ENCODE peak calls at places on chromosomes 13 and 19, in four cellular contexts. Y is GM23248, S is neural progenitor cell, H is dorsolateral prefrontal cortex. N is an unnamed sample. For H3K27me3, the result is how much of the 10 kb centered on the place peaks cover.

GRCh38 chr13:66424417-66424816 is 805.7 kb downstream of the PCDH9 start:
- DNase-seq in S (no peak), H (no peak), Y (no peak), N (no peak)

GRCh38 chr19:35315883-35316282 is 13.1 kb upstream of the CD22 start:
- DNase-seq in S (no peak), H (no peak), Y (no peak), N (no peak)

GRCh38 chr19:15159251-15159650 is 41.5 kb downstream of the NOTCH3 start:
- DNase-seq in S (no peak), H (no peak), Y (peak), N (no peak)

GRCh38 chr19:45508681-45508930 is 1.3 kb downstream of the VASP start:
- DNase-seq in Y (no peak), H (no peak), S (no peak), N (no peak)

GRCh38 chr13:27258637-27259377 is 7.4 kb downstream of the RPL21 start:
- DNase-seq in S (no peak), Y (peak), H (no peak), N (no peak)

GRCh38 chr13:106407338-106407737 is 128.1 kb downstream of the EFNB2 start:
- DNase-seq in S (no peak), H (no peak), Y (no peak), N (no peak)

GRCh38 chr13:43446126-43446525 is 340.6 kb downstream of the ENOX1 start:
- DNase-seq in S (no peak), H (no peak), Y (peak), N (no peak)

GRCh38 chr19:5929646-5930045 is 15.6 kb downstream of the CAPS start:
- DNase-seq in S (no peak), Y (no peak), H (no peak), N (no peak)

GRCh38 chr13:100434010-100434763 is 154.4 kb downstream of the GGACT start:
- DNase-seq in Y (peak), S (no peak), H (no peak), N (no peak)

GRCh38 chr19:497861-498590 is 1.7 kb downstream of the MADCAM1 start:
- DNase-seq in H (no peak), S (no peak), Y (no peak), N (peak)

GRCh38 chr19:18202759-18203407 is 959 bp downstream of the RAB3A start:
- DNase-seq in Y (peak), S (peak), H (no peak), N (peak)

GRCh38 chr13:105914637-105915036 is 620.8 kb downstream of the EFNB2 start:
- DNase-seq in H (no peak), Y (peak), S (no peak), N (no peak)

GRCh38 chr13:85411608-85412007 is 387.6 kb downstream of the SLITRK6 start:
- DNase-seq in H (no peak), Y (no peak), S (no peak), N (no peak)

GRCh38 chr13:113777311-113778260 is 18.6 kb downstream of the TMEM255B start:
- DNase-seq in H (no peak), S (peak), Y (peak), N (peak)

DNA sequence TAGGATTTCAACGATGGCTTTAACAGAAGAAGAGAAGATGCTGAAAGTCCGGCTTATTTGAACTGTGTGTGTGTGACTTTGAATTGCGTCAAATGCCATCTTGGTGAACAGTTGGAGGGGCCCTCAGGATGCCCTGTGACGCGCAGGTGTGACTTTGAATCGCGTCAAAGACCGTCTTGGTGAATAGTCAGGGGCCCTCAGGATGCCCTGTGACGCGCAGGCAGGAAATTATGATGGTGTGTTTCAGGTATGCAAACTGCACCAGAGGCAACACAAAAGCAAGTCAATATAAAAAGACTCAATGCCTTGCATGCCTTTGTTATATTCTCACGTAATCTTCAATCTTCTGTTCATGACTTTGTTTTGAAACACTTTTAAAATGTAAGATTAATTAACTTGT is 29.2 kb downstream of the ATP11A start:
- DNase-seq in S (no peak), H (no peak), Y (no peak), N (no peak)
- H3K27ac ChIP-seq in S (no peak), H (no peak), Y (no peak), N (no peak)

GRCh38 chr13:101875717-101876393 is 423.4 kb downstream of the ITGBL1 start:
- DNase-seq in S (no peak), Y (peak), H (no peak), N (no peak)
- H3K27me3 ChIP-seq in S (under half), Y (under half), H (under half), N (under half)

GRCh38 chr19:2977001-2977685 is at the start of gene TLE6:
- DNase-seq in Y (peak), H (peak), S (peak), N (peak)
- H3K4me3 ChIP-seq in Y (peak), H (peak), S (peak), N (peak)

DNA sequence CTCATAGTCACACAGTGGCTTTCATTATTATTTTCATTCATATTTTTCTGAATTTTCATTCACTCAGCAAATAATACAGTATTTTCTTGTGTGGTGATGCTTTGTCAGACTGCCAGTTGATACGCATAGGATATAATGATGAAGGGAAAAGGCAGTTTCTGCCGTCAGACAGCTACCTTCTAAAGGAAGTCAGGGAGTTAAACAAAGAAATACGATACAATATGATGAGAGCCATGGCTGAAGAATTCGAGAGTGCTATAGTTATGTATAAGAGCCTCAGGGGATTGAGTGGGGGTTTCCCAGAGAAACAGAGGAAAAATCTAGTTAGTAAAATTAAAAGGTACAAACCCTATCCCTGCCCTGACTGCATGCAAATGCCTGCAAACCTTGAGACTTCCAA is 479.1 kb downstream of the OLFM4 start:
- DNase-seq in Y (no peak), S (no peak), H (no peak), N (no peak)
- H3K27ac ChIP-seq in Y (no peak), S (no peak), H (no peak), N (no peak)

GRCh38 chr13:111115051-111115840 is at the start of gene ARHGEF7:
- DNase-seq in H (no peak), S (peak), Y (peak), N (no peak)
- H3K27me3 ChIP-seq in H (under half), S (half or more), Y (under half), N (under half)

DNA sequence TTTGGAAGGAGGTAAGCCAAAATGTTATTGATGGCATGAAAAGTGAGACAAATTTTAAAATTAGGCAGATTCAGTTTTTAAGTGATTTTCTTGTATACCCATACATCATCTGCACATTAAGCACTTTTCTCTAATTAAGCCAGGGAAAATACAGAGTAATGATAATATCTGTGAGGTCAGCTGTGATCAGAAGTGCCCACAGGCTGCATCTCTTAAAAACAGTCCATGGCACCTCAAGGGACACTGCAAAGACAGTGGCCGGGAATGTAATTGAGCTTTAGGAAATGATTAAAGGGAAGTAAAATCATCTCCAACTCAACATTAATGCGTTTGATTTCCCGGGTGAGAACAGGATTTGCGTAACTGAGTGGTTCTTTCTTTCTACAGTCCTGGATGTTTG is 2.0 kb downstream of the COL4A1 start:
- DNase-seq in H (no peak), Y (no peak), S (no peak), N (no peak)
- H3K4me3 ChIP-seq in H (peak), Y (no peak), S (peak), N (peak)

GRCh38 chr19:49639401-49640112 is 386 bp downstream of the RRAS start:
- DNase-seq in H (no peak), S (peak), Y (peak), N (no peak)
- H3K27ac ChIP-seq in H (peak), S (no peak), Y (peak), N (peak)

GRCh38 chr19:50644315-50644915 is 4.7 kb upstream of the SYT3 start:
- DNase-seq in H (no peak), S (no peak), Y (no peak), N (no peak)

GRCh38 chr19:50636317-50637085 is 3.2 kb downstream of the SYT3 start:
- DNase-seq in S (no peak), Y (no peak), H (no peak), N (no peak)

GRCh38 chr19:50638576-50638975 is 1.1 kb downstream of the SYT3 start:
- DNase-seq in S (no peak), H (no peak), Y (no peak), N (no peak)

GRCh38 chr19:50639121-50640112 is at the start of gene SYT3:
- DNase-seq in Y (peak), S (peak), H (peak), N (no peak)

DNA sequence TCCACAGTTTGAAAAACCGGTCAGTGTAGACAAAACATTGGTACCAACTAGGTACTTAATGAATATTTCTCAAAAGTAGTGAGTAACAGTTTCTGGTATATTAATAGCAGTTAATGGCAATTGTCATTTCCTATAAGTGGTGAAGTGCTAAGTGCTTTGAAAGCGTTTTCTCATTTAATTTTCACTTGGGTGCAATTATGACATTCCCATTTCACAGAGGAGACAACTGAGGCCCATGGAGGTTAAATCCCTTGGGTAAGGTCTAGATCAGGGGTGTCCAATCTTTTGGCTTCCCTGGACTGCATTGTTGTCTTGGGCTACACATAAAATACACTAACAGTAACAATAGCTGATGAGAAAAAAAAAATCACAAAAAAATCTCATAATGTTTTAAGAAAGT is 687 bp upstream of the SYT3 start:
- DNase-seq in H (no peak), S (no peak), Y (no peak), N (no peak)
- H3K27me3 ChIP-seq in H (under half), S (half or more), Y (under half), N (under half)

GRCh38 chr13:76887070-76887563 is 912 bp upstream of the KCTD12 start:
- DNase-seq in Y (no peak), S (peak), H (no peak), N (no peak)
- H3K4me3 ChIP-seq in Y (peak), S (peak), H (peak), N (peak)